ENCODE peak calls at places on chromosomes 5 and 9, in six cellular contexts. One of them, this sample, is unnamed.

GRCh38 chr5:132011561-132012384 is at the start of gene ACSL6:
- DNase-seq in heart left ventricle: peak
- DNase-seq in IMR-90: no peak
- DNase-seq in spleen: peak
- DNase-seq in uterus: no peak
- DNase-seq in vagina: peak
- DNase-seq in this sample: peak

GRCh38 chr5:176788931-176789872 is 21.2 kb upstream of the UNC5A start:
- DNase-seq in heart left ventricle: no peak
- DNase-seq in uterus: no peak
- DNase-seq in spleen: no peak
- DNase-seq in vagina: no peak
- DNase-seq in IMR-90: no peak
- DNase-seq in this sample: no peak

GRCh38 chr5:150106669-150107068 is 20.3 kb upstream of the CSF1R start:
- DNase-seq in uterus: no peak
- DNase-seq in vagina: peak
- DNase-seq in heart left ventricle: no peak
- DNase-seq in IMR-90: no peak
- DNase-seq in spleen: no peak
- DNase-seq in this sample: no peak

GRCh38 chr9:113446323-113446740 is 17.2 kb upstream of the RGS3 start:
- DNase-seq in heart left ventricle: no peak
- DNase-seq in IMR-90: peak
- DNase-seq in uterus: no peak
- DNase-seq in spleen: no peak
- DNase-seq in vagina: no peak
- DNase-seq in this sample: no peak

GRCh38 chr9:83986765-83987401 is 6.3 kb downstream of the RMI1 start:
- DNase-seq in uterus: no peak
- DNase-seq in vagina: no peak
- DNase-seq in heart left ventricle: no peak
- DNase-seq in IMR-90: peak
- DNase-seq in spleen: no peak
- DNase-seq in this sample: peak

GRCh38 chr9:25003686-25004085 is 458.0 kb upstream of the IZUMO3 start:
- DNase-seq in vagina: no peak
- DNase-seq in heart left ventricle: no peak
- DNase-seq in spleen: peak
- DNase-seq in uterus: peak
- DNase-seq in IMR-90: no peak
- DNase-seq in this sample: no peak

GRCh38 chr5:1292846-1293415 is 1.9 kb downstream of the TERT start:
- DNase-seq in spleen: peak
- DNase-seq in heart left ventricle: no peak
- DNase-seq in uterus: no peak
- DNase-seq in vagina: no peak
- DNase-seq in IMR-90: no peak
- DNase-seq in this sample: no peak

GRCh38 chr9:113876806-113877236 is 712 bp downstream of the ZNF618 start:
- DNase-seq in IMR-90: peak
- DNase-seq in spleen: no peak
- DNase-seq in uterus: no peak
- DNase-seq in heart left ventricle: no peak
- DNase-seq in vagina: no peak
- DNase-seq in this sample: no peak

GRCh38 chr5:98772415-98773213 is 849 bp upstream of the RGMB start:
- DNase-seq in vagina: no peak
- DNase-seq in IMR-90: no peak
- DNase-seq in uterus: peak
- DNase-seq in heart left ventricle: peak
- DNase-seq in spleen: peak
- DNase-seq in this sample: peak

GRCh38 chr5:169626779-169627178 is 10.3 kb upstream of the DOCK2 start:
- DNase-seq in vagina: no peak
- DNase-seq in spleen: no peak
- DNase-seq in heart left ventricle: no peak
- DNase-seq in uterus: no peak
- DNase-seq in IMR-90: peak
- DNase-seq in this sample: no peak

GRCh38 chr9:110048976-110049698 is 158.8 kb downstream of the C9orf152 start:
- DNase-seq in IMR-90: no peak
- DNase-seq in uterus: peak
- DNase-seq in heart left ventricle: no peak
- DNase-seq in vagina: no peak
- DNase-seq in spleen: peak
- DNase-seq in this sample: peak

GRCh38 chr9:73689091-73689870 is 537.6 kb downstream of the ANXA1 start:
- DNase-seq in IMR-90: no peak
- DNase-seq in uterus: no peak
- DNase-seq in heart left ventricle: no peak
- DNase-seq in spleen: no peak
- DNase-seq in vagina: no peak
- DNase-seq in this sample: no peak

GRCh38 chr5:67156976-67157583 is 39.5 kb downstream of the CD180 start:
- DNase-seq in spleen: peak
- DNase-seq in vagina: no peak
- DNase-seq in heart left ventricle: no peak
- DNase-seq in IMR-90: peak
- DNase-seq in uterus: peak
- DNase-seq in this sample: no peak

GRCh38 chr9:14245901-14246525 is 67.9 kb downstream of the NFIB start:
- DNase-seq in uterus: no peak
- DNase-seq in IMR-90: peak
- DNase-seq in spleen: no peak
- DNase-seq in heart left ventricle: no peak
- DNase-seq in vagina: no peak
- DNase-seq in this sample: no peak

GRCh38 chr5:102289251-102289899 is 6.7 kb downstream of the SLCO4C1 start:
- DNase-seq in uterus: no peak
- DNase-seq in spleen: no peak
- DNase-seq in heart left ventricle: no peak
- DNase-seq in vagina: no peak
- DNase-seq in IMR-90: no peak
- DNase-seq in this sample: no peak

GRCh38 chr5:154753792-154754191 is 1.4 kb upstream of the LARP1 start:
- DNase-seq in heart left ventricle: peak
- DNase-seq in vagina: no peak
- DNase-seq in uterus: peak
- DNase-seq in spleen: no peak
- DNase-seq in IMR-90: peak
- DNase-seq in this sample: peak

GRCh38 chr5:10454591-10455272 is 13.1 kb downstream of the ROPN1L start:
- DNase-seq in spleen: no peak
- DNase-seq in vagina: no peak
- DNase-seq in heart left ventricle: no peak
- DNase-seq in IMR-90: peak
- DNase-seq in uterus: peak
- DNase-seq in this sample: no peak

GRCh38 chr9:15306068-15306756 is 804 bp downstream of the TTC39B start:
- DNase-seq in uterus: peak
- DNase-seq in heart left ventricle: peak
- DNase-seq in IMR-90: peak
- DNase-seq in vagina: no peak
- DNase-seq in spleen: peak
- DNase-seq in this sample: peak

GRCh38 chr5:177448244-177448950 is 1.8 kb downstream of the PRR7 start:
- DNase-seq in heart left ventricle: no peak
- DNase-seq in IMR-90: no peak
- DNase-seq in spleen: no peak
- DNase-seq in uterus: no peak
- DNase-seq in vagina: no peak
- DNase-seq in this sample: no peak

GRCh38 chr5:159515197-159515596 is 184.9 kb upstream of the IL12B start:
- DNase-seq in IMR-90: no peak
- DNase-seq in spleen: no peak
- DNase-seq in vagina: no peak
- DNase-seq in uterus: no peak
- DNase-seq in heart left ventricle: no peak
- DNase-seq in this sample: no peak

GRCh38 chr9:118318770-118319443 is 614.7 kb downstream of the TLR4 start:
- DNase-seq in IMR-90: no peak
- DNase-seq in spleen: no peak
- DNase-seq in vagina: no peak
- DNase-seq in uterus: no peak
- DNase-seq in heart left ventricle: peak
- DNase-seq in this sample: peak

GRCh38 chr5:153753645-153754432 is 263.4 kb downstream of the GRIA1 start:
- DNase-seq in spleen: no peak
- DNase-seq in heart left ventricle: no peak
- DNase-seq in vagina: no peak
- DNase-seq in IMR-90: no peak
- DNase-seq in uterus: no peak
- DNase-seq in this sample: no peak

GRCh38 chr5:95184924-95185323 is 100.0 kb downstream of the MCTP1 start:
- DNase-seq in heart left ventricle: no peak
- DNase-seq in spleen: no peak
- DNase-seq in vagina: no peak
- DNase-seq in uterus: no peak
- DNase-seq in IMR-90: no peak
- DNase-seq in this sample: no peak

GRCh38 chr9:28598396-28598795 is 1025.1 kb upstream of the C9orf72 start:
- DNase-seq in uterus: no peak
- DNase-seq in IMR-90: no peak
- DNase-seq in vagina: no peak
- DNase-seq in heart left ventricle: no peak
- DNase-seq in spleen: no peak
- DNase-seq in this sample: no peak

GRCh38 chr5:159817262-159818029 is 98.8 kb upstream of the ADRA1B start:
- DNase-seq in spleen: no peak
- DNase-seq in uterus: no peak
- DNase-seq in IMR-90: peak
- DNase-seq in vagina: no peak
- DNase-seq in heart left ventricle: no peak
- DNase-seq in this sample: no peak

GRCh38 chr5:55594636-55595035 is 59.9 kb upstream of the PLPP1 start:
- DNase-seq in uterus: no peak
- DNase-seq in heart left ventricle: no peak
- DNase-seq in spleen: no peak
- DNase-seq in vagina: no peak
- DNase-seq in IMR-90: no peak
- DNase-seq in this sample: no peak

GRCh38 chr5:77952811-77953210 is 176.7 kb upstream of the TBCA start:
- DNase-seq in IMR-90: peak
- DNase-seq in uterus: no peak
- DNase-seq in vagina: no peak
- DNase-seq in spleen: no peak
- DNase-seq in heart left ventricle: no peak
- DNase-seq in this sample: no peak

GRCh38 chr9:75238311-75238976 is 150.1 kb downstream of the OSTF1 start:
- DNase-seq in IMR-90: peak
- DNase-seq in spleen: no peak
- DNase-seq in vagina: no peak
- DNase-seq in uterus: no peak
- DNase-seq in heart left ventricle: no peak
- DNase-seq in this sample: peak

GRCh38 chr9:124800306-124801259 is 23.6 kb downstream of the OLFML2A start:
- DNase-seq in spleen: peak
- DNase-seq in heart left ventricle: peak
- DNase-seq in IMR-90: peak
- DNase-seq in vagina: no peak
- DNase-seq in uterus: no peak
- DNase-seq in this sample: peak

GRCh38 chr5:177419045-177419444 is 7.4 kb upstream of the GRK6 start:
- DNase-seq in uterus: no peak
- DNase-seq in spleen: no peak
- DNase-seq in heart left ventricle: no peak
- DNase-seq in IMR-90: peak
- DNase-seq in vagina: no peak
- DNase-seq in this sample: no peak

GRCh38 chr5:59140133-59140532 is 557.3 kb downstream of the RAB3C start:
- DNase-seq in vagina: no peak
- DNase-seq in spleen: no peak
- DNase-seq in IMR-90: no peak
- DNase-seq in heart left ventricle: no peak
- DNase-seq in uterus: no peak
- DNase-seq in this sample: no peak

DNA sequence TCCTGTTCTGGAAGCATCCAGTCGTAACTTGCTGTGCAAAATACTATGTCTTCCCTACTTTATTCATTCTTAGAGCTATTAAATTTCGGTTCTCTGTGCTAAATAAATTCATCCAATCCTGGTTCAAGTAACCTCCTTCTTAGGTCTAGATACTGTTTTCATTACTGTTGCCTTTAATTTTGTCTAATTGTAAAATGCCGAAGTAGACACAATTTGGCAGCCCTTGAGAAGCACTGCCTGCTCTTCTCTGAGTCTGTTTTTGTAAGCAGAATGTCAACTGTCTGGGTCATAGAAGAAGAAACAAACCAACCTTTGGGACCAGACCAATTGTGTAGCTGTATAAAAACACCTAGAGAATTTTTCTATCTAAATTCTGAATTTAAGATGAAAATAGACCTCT is 249.3 kb downstream of the PJA2 start:
- DNase-seq in vagina: no peak
- DNase-seq in heart left ventricle: no peak
- DNase-seq in uterus: no peak
- DNase-seq in spleen: no peak
- DNase-seq in IMR-90: no peak
- DNase-seq in this sample: no peak
- TF ChIP-seq POLR2A in vagina: no peak
- TF ChIP-seq POLR2A in heart left ventricle: no peak
- TF ChIP-seq POLR2A in uterus: no peak
- TF ChIP-seq POLR2A in spleen: no peak
- TF ChIP-seq POLR2A in IMR-90: no peak
- TF ChIP-seq POLR2A in this sample: no peak

GRCh38 chr5:57939771-57940170 is 457.2 kb upstream of the ACTBL2 start:
- DNase-seq in IMR-90: no peak
- DNase-seq in vagina: no peak
- DNase-seq in heart left ventricle: no peak
- DNase-seq in uterus: no peak
- DNase-seq in spleen: no peak
- DNase-seq in this sample: no peak
- TF ChIP-seq POLR2A in IMR-90: no peak
- TF ChIP-seq POLR2A in vagina: no peak
- TF ChIP-seq POLR2A in heart left ventricle: no peak
- TF ChIP-seq POLR2A in uterus: no peak
- TF ChIP-seq POLR2A in spleen: no peak
- TF ChIP-seq POLR2A in this sample: no peak

GRCh38 chr9:19408693-19409405 is at the start of gene ACER2:
- DNase-seq in IMR-90: peak
- DNase-seq in vagina: peak
- DNase-seq in spleen: peak
- DNase-seq in uterus: peak
- DNase-seq in heart left ventricle: peak
- DNase-seq in this sample: peak
- TF ChIP-seq POLR2A in IMR-90: peak
- TF ChIP-seq POLR2A in vagina: no peak
- TF ChIP-seq POLR2A in spleen: peak
- TF ChIP-seq POLR2A in uterus: peak
- TF ChIP-seq POLR2A in heart left ventricle: peak
- TF ChIP-seq POLR2A in this sample: peak

DNA sequence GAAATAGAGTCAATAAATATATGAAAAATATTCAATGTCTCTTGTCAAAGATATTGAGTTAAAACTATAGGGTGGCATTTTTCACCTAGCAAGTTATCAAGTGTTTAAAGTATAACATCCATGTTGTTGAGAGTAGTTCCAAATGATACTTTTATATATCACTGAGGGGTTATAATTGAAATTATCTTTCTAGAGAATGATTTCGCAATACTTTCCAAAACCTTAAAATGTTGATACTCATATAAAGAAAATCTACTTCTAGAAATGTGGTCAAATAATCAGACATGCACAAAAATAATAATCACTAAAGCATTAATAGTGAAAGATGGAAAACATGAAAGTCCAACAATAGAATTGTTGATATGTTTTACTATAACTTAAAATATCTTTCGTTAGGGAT is 50.1 kb downstream of the OXCT1 start:
- DNase-seq in spleen: no peak
- DNase-seq in IMR-90: no peak
- DNase-seq in vagina: no peak
- DNase-seq in uterus: no peak
- DNase-seq in heart left ventricle: no peak
- DNase-seq in this sample: no peak
- TF ChIP-seq POLR2A in spleen: no peak
- TF ChIP-seq POLR2A in IMR-90: no peak
- TF ChIP-seq POLR2A in vagina: no peak
- TF ChIP-seq POLR2A in uterus: no peak
- TF ChIP-seq POLR2A in heart left ventricle: no peak
- TF ChIP-seq POLR2A in this sample: no peak